ENCODE peak calls at places on chromosomes 16 and 17, in seven cellular contexts. A is psoas muscle, D is lung, W is colonic mucosa, B is epithelial cell of esophagus, L is heart right ventricle, U is uterus. J is an unnamed sample.
A peak's percentile ranks its signal among the peaks of the same experiment; 100 is the strongest.

GRCh38 chr16:48317614-48318013 is 67.6 kb downstream of the SIAH1 start:
- DNase-seq in W (no peak), D (no peak), A (no peak), U (no peak), B (peak; percentile 43), L (no peak), J (no peak)

GRCh38 chr17:68011199-68011665 is 15.0 kb upstream of the C17orf58 start:
- DNase-seq in L (peak; percentile 46), D (peak; percentile 57), B (peak; percentile 29), U (peak; percentile 36), W (peak; percentile 60), A (peak; percentile 69), J (peak; percentile 66)

GRCh38 chr16:12166271-12166670 is 189.7 kb downstream of the SNX29 start:
- DNase-seq in D (no peak), W (no peak), L (no peak), U (no peak), A (no peak), B (no peak), J (no peak)

GRCh38 chr17:50076591-50077235 is 18.4 kb upstream of the PDK2 start:
- DNase-seq in U (no peak), D (no peak), L (no peak), W (no peak), A (no peak), B (no peak), J (no peak)

GRCh38 chr16:12964466-12964865 is 63.1 kb downstream of the SHISA9 start:
- DNase-seq in D (no peak), U (no peak), B (no peak), A (no peak), L (no peak), W (no peak), J (no peak)

GRCh38 chr16:11049396-11050059 is 105.2 kb downstream of the CLEC16A start:
- DNase-seq in W (no peak), U (no peak), L (no peak), B (peak; percentile 53), A (no peak), D (no peak), J (no peak)

GRCh38 chr16:70267516-70267915 is 15.8 kb upstream of the EXOSC6 start:
- DNase-seq in L (no peak), D (no peak), W (no peak), A (peak; percentile 26), U (no peak), B (peak; percentile 66), J (no peak)

GRCh38 chr17:14886200-14886739 is 378.9 kb downstream of the PMP22 start:
- DNase-seq in A (no peak), U (no peak), B (peak; percentile 72), L (no peak), D (no peak), W (no peak), J (no peak)

GRCh38 chr17:50758524-50758923 is 8.8 kb downstream of the ANKRD40CL start:
- DNase-seq in A (no peak), W (no peak), D (no peak), U (no peak), B (no peak), L (no peak), J (no peak)

GRCh38 chr16:46632778-46633733 is 11.9 kb upstream of the SHCBP1 start:
- DNase-seq in D (no peak), W (no peak), B (no peak), U (no peak), L (no peak), A (no peak), J (no peak)

GRCh38 chr17:35129154-35129972 is 7.9 kb downstream of the FNDC8 start:
- DNase-seq in W (no peak), A (no peak), U (no peak), D (no peak), B (no peak), L (no peak), J (no peak)

GRCh38 chr17:42674755-42675347 is 1.9 kb downstream of the PLEKHH3 start:
- DNase-seq in W (no peak), L (peak; percentile 38), U (no peak), A (peak; percentile 65), B (no peak), D (no peak), J (no peak)

GRCh38 chr17:42409467-42410351 is 13.3 kb downstream of the CAVIN1 start:
- DNase-seq in L (no peak), U (peak; percentile 80), D (peak; percentile 79), W (no peak), B (peak; percentile 94), A (peak; percentile 92), J (peak; percentile 91)

GRCh38 chr16:75251280-75252048 is at the start of gene BCAR1:
- DNase-seq in L (peak; percentile 90), W (peak; percentile 91), D (peak; percentile 85), B (peak; percentile 89), U (peak; percentile 89), A (peak; percentile 92), J (peak; percentile 95)

GRCh38 chr16:4214215-4214621 is 27.7 kb downstream of the SRL start:
- DNase-seq in W (no peak), L (no peak), U (peak; percentile 51), A (peak; percentile 74), D (no peak), B (peak; percentile 94), J (no peak)

GRCh38 chr17:75724016-75725003 is 3.1 kb downstream of the ITGB4 start:
- DNase-seq in L (no peak), B (peak; percentile 25), D (no peak), U (no peak), W (peak; percentile 39), A (no peak), J (no peak)
- H3K4me3 ChIP-seq in L (no peak overlapping the region), B (peak overlapping the region; percentile 94), D (no peak overlapping the region), U (no peak overlapping the region), W (no peak overlapping the region), A (no peak overlapping the region), J (no peak overlapping the region)

DNA sequence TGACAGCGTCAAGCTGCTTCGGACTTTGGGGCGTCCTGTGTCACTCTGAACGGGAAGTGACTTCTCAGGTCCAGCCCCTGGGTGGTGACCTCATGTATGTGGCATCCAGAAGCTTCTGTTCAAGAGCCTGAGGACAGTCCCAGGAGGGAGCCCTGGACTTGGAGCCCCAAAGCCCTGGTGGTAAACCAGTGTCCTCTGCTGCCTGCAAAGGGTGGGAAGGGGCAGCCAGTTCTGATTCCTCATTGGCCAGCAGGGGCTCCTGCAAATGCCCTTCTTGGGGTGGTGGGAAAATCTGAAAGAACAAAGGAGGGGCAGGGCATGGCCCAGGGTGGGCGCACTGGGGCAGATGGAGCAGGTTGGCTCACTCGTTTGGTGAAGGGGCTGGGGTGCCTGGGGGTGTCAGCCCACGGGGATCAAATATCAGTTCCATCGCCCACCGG is 1.6 kb downstream of the OSGIN1 start:
- DNase-seq in D (peak; percentile 79), W (peak; percentile 71), A (peak; percentile 75), U (no peak), L (peak; percentile 54), B (peak; percentile 68), J (peak; percentile 90)
- H3K4me3 ChIP-seq in D (no peak overlapping the region), W (peak overlapping the region; percentile 62), A (peak overlapping the region; percentile 78), U (no peak overlapping the region), L (no peak overlapping the region), B (peak overlapping the region; percentile 7), J (no peak overlapping the region)

DNA sequence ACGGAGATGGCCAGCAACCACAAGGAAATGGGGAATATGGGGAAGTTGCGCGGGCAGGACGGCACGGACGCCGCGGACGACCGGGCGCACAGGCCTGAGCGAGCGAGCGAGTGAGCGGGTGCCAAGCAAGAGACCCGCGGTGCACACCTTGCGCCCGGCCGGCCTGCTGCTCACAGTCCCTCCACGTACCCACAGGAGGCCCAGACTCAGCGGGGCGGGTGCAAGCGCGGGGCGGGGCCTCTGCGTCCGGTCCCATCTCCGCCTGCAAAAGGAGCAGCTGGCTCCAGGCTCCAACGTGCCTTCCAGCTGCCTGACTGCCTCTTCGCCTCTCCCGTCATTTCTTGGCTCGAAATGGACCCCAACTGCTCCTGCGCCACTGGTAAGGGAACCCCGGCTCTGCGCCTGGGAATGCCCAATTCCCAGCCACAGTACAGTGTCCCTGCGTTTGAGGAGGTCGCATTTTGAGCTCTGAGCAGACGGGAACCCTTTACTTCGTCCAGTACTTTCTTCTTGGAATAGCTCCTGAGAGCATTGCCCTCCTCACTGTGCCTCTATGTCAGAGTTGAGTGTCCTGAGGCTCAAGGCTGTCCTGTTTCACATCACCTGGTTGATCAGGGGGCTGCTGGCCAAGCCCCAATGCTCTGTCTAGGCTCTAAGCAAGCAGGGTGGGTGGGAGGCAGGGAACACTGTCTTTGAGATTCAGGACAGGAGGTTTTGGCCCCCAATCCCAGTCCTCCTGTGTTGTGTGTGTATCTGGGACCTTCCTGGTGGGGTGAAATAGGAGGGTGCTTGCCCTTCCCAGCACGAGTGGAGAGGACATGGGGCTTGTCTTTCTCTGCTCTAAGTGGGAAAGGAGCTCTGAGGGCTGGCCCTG is 8.1 kb upstream of the MT1E start:
- DNase-seq in W (peak; percentile 85), D (peak; percentile 81), L (peak; percentile 83), B (peak; percentile 74), U (peak; percentile 75), A (peak; percentile 91), J (peak; percentile 93)
- H3K4me3 ChIP-seq in W (peak overlapping the region; percentile 30), D (peak overlapping the region; percentile 1), L (peak overlapping the region; percentile 37), B (no peak overlapping the region), U (peak overlapping the region; percentile 4), A (peak overlapping the region; percentile 64), J (no peak overlapping the region)

DNA sequence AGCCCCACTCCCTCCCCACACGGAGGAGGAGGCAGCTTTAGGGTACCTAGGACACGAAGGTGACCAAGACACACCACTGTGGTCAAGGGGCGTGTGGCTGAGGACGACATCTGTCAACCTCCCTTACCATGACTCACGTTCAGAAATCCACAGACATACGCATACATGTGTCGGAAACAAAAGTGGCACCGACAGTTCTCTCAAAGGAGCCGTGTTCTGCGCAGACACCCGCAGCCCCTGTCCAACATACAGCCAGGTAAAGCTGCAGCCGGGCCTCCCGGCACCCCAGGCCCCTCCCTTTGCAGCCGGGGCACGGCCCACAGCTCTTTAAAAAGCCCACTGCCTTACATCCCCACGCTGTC is 40.4 kb upstream of the KLHDC4 start:
- DNase-seq in U (no peak), B (peak; percentile 66), W (no peak), D (no peak), L (no peak), A (no peak), J (no peak)
- H3K4me3 ChIP-seq in U (no peak overlapping the region), B (peak overlapping the region; percentile 30), W (peak overlapping the region; percentile 29), D (no peak overlapping the region), L (peak overlapping the region; percentile 32), A (no peak overlapping the region), J (no peak overlapping the region)

DNA sequence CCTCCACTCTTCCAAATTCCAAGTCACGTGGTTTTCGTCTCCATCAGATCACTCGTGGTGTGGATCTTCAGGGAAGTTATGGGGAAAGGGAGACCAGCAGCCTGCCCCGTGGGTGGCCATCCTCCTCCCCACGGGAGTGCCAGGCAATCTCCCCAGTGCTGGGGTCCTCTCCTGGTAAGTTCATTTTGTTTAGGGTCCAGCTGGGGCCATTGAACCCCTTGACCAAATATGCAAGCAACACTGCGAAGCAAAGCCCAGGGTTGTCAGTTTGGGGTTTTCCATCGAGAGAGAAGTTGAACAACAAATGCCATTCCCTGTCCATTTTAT is 4.1 kb upstream of the LCMT1 start:
- DNase-seq in B (no peak), W (no peak), U (no peak), L (no peak), A (no peak), D (no peak), J (no peak)
- H3K4me3 ChIP-seq in B (peak overlapping the region; percentile 77), W (peak overlapping the region; percentile 70), U (peak overlapping the region; percentile 96), L (peak overlapping the region; percentile 75), A (peak overlapping the region; percentile 92), D (no peak overlapping the region), J (no peak overlapping the region)

J was measured in aorta.